ENCODE peak calls at places on chromosomes 3 and 15, in eight cellular contexts. F, W, O, Q, S, Y, X and A are unnamed samples.

GRCh38 chr3:34301313-34301712 is 502.9 kb downstream of the PDCD6IP start:
- DNase-seq in W (no peak), F (no peak), Y (no peak), Q (no peak), O (no peak), X (no peak), S (no peak), A (no peak)

GRCh38 chr15:73575636-73576247 is 57.4 kb downstream of the NPTN start:
- DNase-seq in Q (peak; percentile 97), O (peak; percentile 53), W (no peak), Y (peak; percentile 70), F (no peak), X (no peak), S (no peak), A (no peak)

GRCh38 chr3:4271834-4272233 is 31.3 kb upstream of the SETMAR start:
- DNase-seq in W (peak; percentile 56), X (no peak), F (no peak), S (no peak), Q (peak; percentile 3), O (peak; percentile 17), Y (no peak), A (no peak)

GRCh38 chr15:67997996-67998395 is 56.1 kb upstream of the PIAS1 start:
- DNase-seq in S (no peak), O (peak; percentile 30), F (no peak), W (no peak), Y (no peak), X (no peak), Q (peak; percentile 83), A (no peak)

GRCh38 chr3:45464336-45464809 is 76.0 kb downstream of the LARS2 start:
- DNase-seq in Q (no peak), Y (no peak), O (peak; percentile 60), S (no peak), W (no peak), X (peak; percentile 21), F (no peak), A (no peak)

GRCh38 chr3:158314426-158315357 is 204.8 kb downstream of the RSRC1 start:
- DNase-seq in Q (no peak), F (no peak), W (no peak), S (no peak), O (no peak), Y (no peak), X (no peak), A (peak; percentile 39)

GRCh38 chr15:79593119-79593869 is 161.2 kb downstream of the MINAR1 start:
- DNase-seq in Q (no peak), X (no peak), Y (no peak), W (peak; percentile 10), S (no peak), O (peak; percentile 20), F (no peak), A (no peak)

GRCh38 chr3:141104151-141104741 is 53.1 kb downstream of the SPSB4 start:
- DNase-seq in Y (no peak), O (no peak), F (peak; percentile 35), S (peak; percentile 83), Q (no peak), W (no peak), X (no peak), A (no peak)

GRCh38 chr3:123312331-123313265 is 110.9 kb downstream of the SEC22A start:
- DNase-seq in S (no peak), X (no peak), Y (no peak), W (no peak), Q (no peak), F (no peak), O (no peak), A (no peak)

DNA sequence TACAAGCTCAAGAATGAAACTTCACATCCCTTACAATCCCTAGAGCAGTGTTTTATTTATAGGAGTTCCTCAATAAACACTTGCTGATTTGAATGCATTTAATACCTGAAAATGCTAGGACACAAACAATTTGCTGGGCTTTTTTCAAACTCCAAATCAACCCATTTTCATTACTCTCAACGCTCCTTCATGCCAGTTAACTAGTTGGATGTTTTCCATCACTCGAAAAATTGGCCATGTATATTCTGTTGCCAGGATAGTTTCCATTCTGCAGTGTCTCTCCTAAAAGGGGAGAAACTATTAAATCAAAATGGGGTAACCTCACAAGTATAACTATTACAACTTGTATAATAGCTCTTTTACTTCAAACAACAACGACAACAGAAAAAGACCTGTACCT is 1.2 kb downstream of the GBE1 start:
- DNase-seq in O (no peak), Y (no peak), W (no peak), X (no peak), Q (no peak), F (no peak), S (no peak), A (no peak)
- H3K4me3 ChIP-seq in O (peak overlapping the region; percentile 47), Y (peak overlapping the region; percentile 73), W (peak overlapping the region; percentile 72), X (no peak overlapping the region), Q (peak overlapping the region; percentile 80), F (peak overlapping the region; percentile 64), S (peak overlapping the region; percentile 8), A (peak overlapping the region; percentile 83)

GRCh38 chr15:71242292-71242691 is 127.0 kb downstream of the THSD4 start:
- DNase-seq in X (no peak), S (no peak), F (no peak), O (no peak), Q (no peak), W (no peak), Y (no peak), A (no peak)
- H3K36me3 ChIP-seq in X (no peaks in the 10 kb centered on the region), S (no peaks in the 10 kb centered on the region), F (no peaks in the 10 kb centered on the region), O (no peaks in the 10 kb centered on the region), Q (peaks cover 22% of the 10 kb centered on the region), W (no peaks in the 10 kb centered on the region), Y (no peaks in the 10 kb centered on the region), A (no peaks in the 10 kb centered on the region)

DNA sequence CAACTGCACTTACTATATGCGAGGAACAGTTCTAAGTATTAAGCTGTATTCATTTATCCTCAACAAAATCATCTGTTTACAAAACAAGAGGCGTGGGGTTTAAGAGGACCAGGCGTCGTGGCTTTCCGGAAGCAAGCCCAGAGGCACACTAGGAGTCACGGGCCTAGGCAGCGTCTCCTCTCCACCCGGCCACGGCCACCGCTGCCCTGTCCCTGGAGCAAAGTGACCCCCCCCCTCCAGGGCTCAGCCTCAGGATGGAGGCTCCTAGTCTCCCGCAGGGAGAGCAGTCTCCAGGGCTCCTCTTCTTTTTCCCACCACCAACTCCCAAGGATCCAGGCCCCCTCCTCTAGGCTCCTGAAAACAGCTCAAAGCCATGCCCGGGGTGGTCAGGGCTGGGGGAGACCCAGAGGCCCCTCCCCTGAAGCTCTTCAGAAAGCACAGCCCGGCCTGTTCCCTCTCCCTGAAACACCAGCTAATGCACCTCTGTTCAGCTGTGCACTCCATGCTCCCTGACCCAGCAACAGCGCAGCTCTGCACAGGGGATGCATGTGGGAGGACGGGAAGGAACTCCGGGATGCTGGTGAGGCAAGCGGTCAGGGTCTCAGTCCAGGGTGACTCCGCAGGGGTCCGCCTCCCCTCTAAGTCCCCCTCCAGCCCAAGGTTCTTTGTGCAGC is 16.8 kb downstream of the TNK2 start:
- DNase-seq in O (no peak), S (no peak), F (peak; percentile 64), Y (no peak), W (no peak), X (no peak), Q (no peak), A (no peak)
- H3K4me3 ChIP-seq in O (peak overlapping the region; percentile 27), S (no peak overlapping the region), F (peak overlapping the region; percentile 53), Y (no peak overlapping the region), W (no peak overlapping the region), X (no peak overlapping the region), Q (no peak overlapping the region), A (no peak overlapping the region)

DNA sequence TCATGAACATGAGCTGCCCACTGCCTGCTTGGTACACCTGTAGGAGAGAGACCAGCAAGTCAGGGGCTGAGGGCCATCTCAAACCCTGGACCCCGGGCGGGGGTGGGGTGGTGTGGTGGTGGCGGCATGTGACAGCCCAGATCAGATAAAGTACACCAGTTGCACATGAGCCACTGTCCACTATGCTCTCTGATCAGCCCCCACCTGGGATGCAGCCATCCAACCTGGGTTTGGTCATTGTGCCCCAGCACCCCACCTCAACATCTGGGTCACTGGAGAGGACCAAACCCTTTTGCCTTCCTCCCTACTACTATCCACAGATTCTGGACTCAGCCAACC is 3.0 kb upstream of the NCKIPSD start:
- DNase-seq in X (no peak), F (no peak), Q (no peak), O (no peak), S (no peak), W (no peak), Y (no peak), A (no peak)
- H3K36me3 ChIP-seq in X (no peaks in the 10 kb centered on the region), F (peaks cover 66% of the 10 kb centered on the region), Q (peaks cover 40% of the 10 kb centered on the region), O (peaks cover 52% of the 10 kb centered on the region), S (peaks cover 34% of the 10 kb centered on the region), W (peaks cover 35% of the 10 kb centered on the region), Y (peaks cover 53% of the 10 kb centered on the region), A (peaks cover 37% of the 10 kb centered on the region)

GRCh38 chr3:71441217-71441924 is 142.2 kb downstream of the FOXP1 start:
- DNase-seq in O (no peak), S (no peak), Q (no peak), W (no peak), F (no peak), X (no peak), Y (peak; percentile 75), A (no peak)
- H3K4me3 ChIP-seq in O (no peak overlapping the region), S (no peak overlapping the region), Q (no peak overlapping the region), W (no peak overlapping the region), F (no peak overlapping the region), X (no peak overlapping the region), Y (no peak overlapping the region), A (no peak overlapping the region)

DNA sequence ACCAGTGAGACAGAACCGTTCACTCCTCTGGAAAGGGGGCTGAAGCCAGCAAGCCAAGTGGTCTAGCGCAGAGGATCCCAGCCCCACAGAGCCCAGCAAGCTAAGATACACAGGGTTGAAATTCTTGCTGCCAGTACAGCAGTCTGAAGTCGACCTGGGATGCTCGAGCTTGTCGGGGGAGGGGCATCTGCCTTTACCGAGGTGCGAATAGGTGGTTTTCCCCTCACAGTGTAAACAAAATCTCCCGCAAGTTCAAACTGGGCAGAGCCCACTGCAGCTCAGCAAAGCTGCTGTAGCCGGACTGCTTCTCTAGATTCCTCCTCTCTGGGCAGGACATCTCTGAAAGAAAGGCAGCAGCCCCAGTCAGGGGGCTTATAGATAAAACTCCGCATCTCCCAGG is 11.4 kb downstream of the CEP97 start:
- DNase-seq in O (no peak), X (no peak), W (no peak), Q (no peak), S (no peak), Y (no peak), F (no peak), A (no peak)
- H3K36me3 ChIP-seq in O (peaks cover 33% of the 10 kb centered on the region), X (no peaks in the 10 kb centered on the region), W (peaks cover 58% of the 10 kb centered on the region), Q (peaks cover 28% of the 10 kb centered on the region), S (peaks cover 13% of the 10 kb centered on the region), Y (peaks cover 38% of the 10 kb centered on the region), F (peaks cover 68% of the 10 kb centered on the region), A (peaks cover 19% of the 10 kb centered on the region)

GRCh38 chr3:184352897-184353545 is 8.4 kb downstream of the CLCN2 start:
- DNase-seq in S (no peak), W (no peak), Y (no peak), Q (no peak), O (no peak), F (peak; percentile 23), X (no peak), A (no peak)

GRCh38 chr3:184350618-184351017 is 10.8 kb downstream of the CLCN2 start:
- DNase-seq in F (peak; percentile 6), Q (no peak), O (no peak), W (no peak), Y (no peak), S (no peak), X (no peak), A (no peak)

GRCh38 chr3:184353546-184353941 is 7.9 kb downstream of the CLCN2 start:
- DNase-seq in Q (no peak), X (no peak), S (no peak), F (no peak), Y (no peak), O (no peak), W (no peak), A (no peak)

GRCh38 chr3:184351511-184352148 is 9.8 kb downstream of the CLCN2 start:
- DNase-seq in F (peak; percentile 19), X (peak; percentile 79), Q (no peak), S (no peak), Y (no peak), O (no peak), W (no peak), A (no peak)

GRCh38 chr3:184352149-184352785 is 9.1 kb downstream of the CLCN2 start:
- DNase-seq in Q (no peak), O (no peak), Y (no peak), S (peak; percentile 68), W (no peak), X (no peak), F (peak; percentile 44), A (no peak)
- H3K4me3 ChIP-seq in Q (no peak overlapping the region), O (no peak overlapping the region), Y (no peak overlapping the region), S (no peak overlapping the region), W (no peak overlapping the region), X (no peak overlapping the region), F (no peak overlapping the region), A (no peak overlapping the region)